ENCODE peak calls at places on chromosomes 13 and 19, in five cellular contexts. One of them, this sample, is unnamed.

GRCh38 chr19:858868-859843 is at the start of gene CFD:
- DNase-seq in fibroblast of gingiva: peak; percentile 84
- DNase-seq in activated T-cell treated with anti-CD3 and anti-CD28 coated beads, Interleukin-2, amount 50 U/mL, for 48 hours: no peak
- DNase-seq in HS-27A: no peak
- DNase-seq in B cell: no peak
- DNase-seq in this sample: peak; percentile 73

GRCh38 chr13:29457299-29457698 is 138.2 kb downstream of the SLC7A1 start:
- DNase-seq in fibroblast of gingiva: peak; percentile 69
- DNase-seq in activated T-cell treated with anti-CD3 and anti-CD28 coated beads, Interleukin-2, amount 50 U/mL, for 48 hours: no peak
- DNase-seq in HS-27A: no peak
- DNase-seq in B cell: no peak
- DNase-seq in this sample: no peak

GRCh38 chr13:33405371-33405770 is 119.8 kb upstream of the STARD13 start:
- DNase-seq in fibroblast of gingiva: no peak
- DNase-seq in activated T-cell treated with anti-CD3 and anti-CD28 coated beads, Interleukin-2, amount 50 U/mL, for 48 hours: no peak
- DNase-seq in HS-27A: no peak
- DNase-seq in B cell: no peak
- DNase-seq in this sample: no peak

GRCh38 chr13:28753208-28753892 is 34.6 kb upstream of the SLC46A3 start:
- DNase-seq in fibroblast of gingiva: peak; percentile 95
- DNase-seq in activated T-cell treated with anti-CD3 and anti-CD28 coated beads, Interleukin-2, amount 50 U/mL, for 48 hours: no peak
- DNase-seq in HS-27A: peak; percentile 53
- DNase-seq in B cell: no peak
- DNase-seq in this sample: no peak

GRCh38 chr19:10968527-10969081 is 7.8 kb downstream of the SMARCA4 start:
- DNase-seq in fibroblast of gingiva: no peak
- DNase-seq in activated T-cell treated with anti-CD3 and anti-CD28 coated beads, Interleukin-2, amount 50 U/mL, for 48 hours: no peak
- DNase-seq in HS-27A: no peak
- DNase-seq in B cell: peak; percentile 48
- DNase-seq in this sample: no peak

GRCh38 chr19:17138937-17139598 is 63.5 kb downstream of the MYO9B start:
- DNase-seq in fibroblast of gingiva: no peak
- DNase-seq in activated T-cell treated with anti-CD3 and anti-CD28 coated beads, Interleukin-2, amount 50 U/mL, for 48 hours: no peak
- DNase-seq in HS-27A: no peak
- DNase-seq in B cell: no peak
- DNase-seq in this sample: no peak

GRCh38 chr19:6765738-6766356 is 1.4 kb downstream of the SH2D3A start:
- DNase-seq in fibroblast of gingiva: no peak
- DNase-seq in activated T-cell treated with anti-CD3 and anti-CD28 coated beads, Interleukin-2, amount 50 U/mL, for 48 hours: no peak
- DNase-seq in HS-27A: no peak
- DNase-seq in B cell: no peak
- DNase-seq in this sample: no peak

GRCh38 chr13:31896427-31896826 is 135.1 kb upstream of the FRY start:
- DNase-seq in fibroblast of gingiva: peak; percentile 76
- DNase-seq in activated T-cell treated with anti-CD3 and anti-CD28 coated beads, Interleukin-2, amount 50 U/mL, for 48 hours: no peak
- DNase-seq in HS-27A: no peak
- DNase-seq in B cell: peak; percentile 7
- DNase-seq in this sample: no peak

GRCh38 chr13:42615691-42616090 is 41.7 kb downstream of the TNFSF11 start:
- DNase-seq in fibroblast of gingiva: no peak
- DNase-seq in activated T-cell treated with anti-CD3 and anti-CD28 coated beads, Interleukin-2, amount 50 U/mL, for 48 hours: no peak
- DNase-seq in HS-27A: no peak
- DNase-seq in B cell: no peak
- DNase-seq in this sample: no peak

GRCh38 chr13:113796948-113797676 is 38.1 kb downstream of the TMEM255B start:
- DNase-seq in fibroblast of gingiva: no peak
- DNase-seq in activated T-cell treated with anti-CD3 and anti-CD28 coated beads, Interleukin-2, amount 50 U/mL, for 48 hours: no peak
- DNase-seq in HS-27A: no peak
- DNase-seq in B cell: no peak
- DNase-seq in this sample: peak; percentile 22

GRCh38 chr19:8352134-8352827 is 9.2 kb upstream of the KANK3 start:
- DNase-seq in fibroblast of gingiva: no peak
- DNase-seq in activated T-cell treated with anti-CD3 and anti-CD28 coated beads, Interleukin-2, amount 50 U/mL, for 48 hours: no peak
- DNase-seq in HS-27A: no peak
- DNase-seq in B cell: no peak
- DNase-seq in this sample: no peak

GRCh38 chr13:94209110-94209509 is 270.4 kb downstream of the DCT start:
- DNase-seq in fibroblast of gingiva: no peak
- DNase-seq in activated T-cell treated with anti-CD3 and anti-CD28 coated beads, Interleukin-2, amount 50 U/mL, for 48 hours: no peak
- DNase-seq in HS-27A: no peak
- DNase-seq in B cell: no peak
- DNase-seq in this sample: no peak

GRCh38 chr19:44758596-44758995 is 10.1 kb downstream of the BCL3 start:
- DNase-seq in fibroblast of gingiva: no peak
- DNase-seq in activated T-cell treated with anti-CD3 and anti-CD28 coated beads, Interleukin-2, amount 50 U/mL, for 48 hours: no peak
- DNase-seq in HS-27A: no peak
- DNase-seq in B cell: no peak
- DNase-seq in this sample: no peak

GRCh38 chr19:7492142-7493055 is 3.6 kb upstream of the PEX11G start:
- DNase-seq in fibroblast of gingiva: peak; percentile 89
- DNase-seq in activated T-cell treated with anti-CD3 and anti-CD28 coated beads, Interleukin-2, amount 50 U/mL, for 48 hours: peak; percentile 72
- DNase-seq in HS-27A: no peak
- DNase-seq in B cell: no peak
- DNase-seq in this sample: peak; percentile 95

GRCh38 chr19:2812414-2813234 is 7.0 kb upstream of the ZNF554 start:
- DNase-seq in fibroblast of gingiva: no peak
- DNase-seq in activated T-cell treated with anti-CD3 and anti-CD28 coated beads, Interleukin-2, amount 50 U/mL, for 48 hours: no peak
- DNase-seq in HS-27A: no peak
- DNase-seq in B cell: no peak
- DNase-seq in this sample: no peak

GRCh38 chr19:5339470-5339949 is 1.1 kb downstream of the PTPRS start:
- DNase-seq in fibroblast of gingiva: no peak
- DNase-seq in activated T-cell treated with anti-CD3 and anti-CD28 coated beads, Interleukin-2, amount 50 U/mL, for 48 hours: no peak
- DNase-seq in HS-27A: no peak
- DNase-seq in B cell: peak; percentile 53
- DNase-seq in this sample: no peak

GRCh38 chr19:2578911-2579677 is 103.2 kb downstream of the GADD45B start:
- DNase-seq in fibroblast of gingiva: peak; percentile 91
- DNase-seq in activated T-cell treated with anti-CD3 and anti-CD28 coated beads, Interleukin-2, amount 50 U/mL, for 48 hours: peak; percentile 76
- DNase-seq in HS-27A: peak; percentile 83
- DNase-seq in B cell: peak; percentile 40
- DNase-seq in this sample: peak; percentile 83

GRCh38 chr19:35254341-35255297 is 5.8 kb downstream of the LSR start:
- DNase-seq in fibroblast of gingiva: no peak
- DNase-seq in activated T-cell treated with anti-CD3 and anti-CD28 coated beads, Interleukin-2, amount 50 U/mL, for 48 hours: no peak
- DNase-seq in HS-27A: no peak
- DNase-seq in B cell: no peak
- DNase-seq in this sample: no peak

GRCh38 chr19:35790981-35791813 is 15.8 kb downstream of the ARHGAP33 start:
- DNase-seq in fibroblast of gingiva: no peak
- DNase-seq in activated T-cell treated with anti-CD3 and anti-CD28 coated beads, Interleukin-2, amount 50 U/mL, for 48 hours: peak; percentile 47
- DNase-seq in HS-27A: no peak
- DNase-seq in B cell: no peak
- DNase-seq in this sample: no peak

GRCh38 chr13:25904830-25905229 is 147.0 kb downstream of the SHISA2 start:
- DNase-seq in fibroblast of gingiva: no peak
- DNase-seq in activated T-cell treated with anti-CD3 and anti-CD28 coated beads, Interleukin-2, amount 50 U/mL, for 48 hours: no peak
- DNase-seq in HS-27A: no peak
- DNase-seq in B cell: no peak
- DNase-seq in this sample: no peak

GRCh38 chr13:104015646-104016396 is 949.6 kb upstream of the SLC10A2 start:
- DNase-seq in fibroblast of gingiva: no peak
- DNase-seq in activated T-cell treated with anti-CD3 and anti-CD28 coated beads, Interleukin-2, amount 50 U/mL, for 48 hours: no peak
- DNase-seq in HS-27A: no peak
- DNase-seq in B cell: no peak
- DNase-seq in this sample: no peak

GRCh38 chr13:55820817-55821216 is 1319.9 kb upstream of the PRR20A start:
- DNase-seq in fibroblast of gingiva: no peak
- DNase-seq in activated T-cell treated with anti-CD3 and anti-CD28 coated beads, Interleukin-2, amount 50 U/mL, for 48 hours: no peak
- DNase-seq in HS-27A: no peak
- DNase-seq in B cell: no peak
- DNase-seq in this sample: no peak

GRCh38 chr13:113904411-113904810 is 40.5 kb upstream of the GAS6 start:
- DNase-seq in fibroblast of gingiva: peak; percentile 24
- DNase-seq in activated T-cell treated with anti-CD3 and anti-CD28 coated beads, Interleukin-2, amount 50 U/mL, for 48 hours: peak; percentile 42
- DNase-seq in HS-27A: no peak
- DNase-seq in B cell: no peak
- DNase-seq in this sample: no peak

GRCh38 chr19:16207063-16207462 is 9.4 kb downstream of the AP1M1 start:
- DNase-seq in fibroblast of gingiva: no peak
- DNase-seq in activated T-cell treated with anti-CD3 and anti-CD28 coated beads, Interleukin-2, amount 50 U/mL, for 48 hours: no peak
- DNase-seq in HS-27A: no peak
- DNase-seq in B cell: peak; percentile 4
- DNase-seq in this sample: peak; percentile 28

GRCh38 chr13:112756511-112756966 is 66.7 kb downstream of the ATP11A start:
- DNase-seq in fibroblast of gingiva: no peak
- DNase-seq in activated T-cell treated with anti-CD3 and anti-CD28 coated beads, Interleukin-2, amount 50 U/mL, for 48 hours: no peak
- DNase-seq in HS-27A: no peak
- DNase-seq in B cell: no peak
- DNase-seq in this sample: no peak

GRCh38 chr19:15449620-15450527 is at the start of gene WIZ:
- DNase-seq in fibroblast of gingiva: peak; percentile 70
- DNase-seq in activated T-cell treated with anti-CD3 and anti-CD28 coated beads, Interleukin-2, amount 50 U/mL, for 48 hours: peak; percentile 90
- DNase-seq in HS-27A: no peak
- DNase-seq in B cell: peak; percentile 91
- DNase-seq in this sample: peak; percentile 68

GRCh38 chr19:4324228-4324627 is 14.4 kb downstream of the STAP2 start:
- DNase-seq in fibroblast of gingiva: no peak
- DNase-seq in activated T-cell treated with anti-CD3 and anti-CD28 coated beads, Interleukin-2, amount 50 U/mL, for 48 hours: no peak
- DNase-seq in HS-27A: no peak
- DNase-seq in B cell: no peak
- DNase-seq in this sample: no peak

GRCh38 chr13:30151398-30151797 is 156.0 kb downstream of the KATNAL1 start:
- DNase-seq in fibroblast of gingiva: no peak
- DNase-seq in activated T-cell treated with anti-CD3 and anti-CD28 coated beads, Interleukin-2, amount 50 U/mL, for 48 hours: no peak
- DNase-seq in HS-27A: no peak
- DNase-seq in B cell: no peak
- DNase-seq in this sample: no peak

GRCh38 chr13:109784590-109785140 is 1.7 kb downstream of the IRS2 start:
- DNase-seq in fibroblast of gingiva: peak; percentile 83
- DNase-seq in activated T-cell treated with anti-CD3 and anti-CD28 coated beads, Interleukin-2, amount 50 U/mL, for 48 hours: peak; percentile 84
- DNase-seq in HS-27A: no peak
- DNase-seq in B cell: peak; percentile 82
- DNase-seq in this sample: peak; percentile 59

GRCh38 chr19:641702-642101 is 2.0 kb downstream of the FGF22 start:
- DNase-seq in fibroblast of gingiva: no peak
- DNase-seq in activated T-cell treated with anti-CD3 and anti-CD28 coated beads, Interleukin-2, amount 50 U/mL, for 48 hours: no peak
- DNase-seq in HS-27A: no peak
- DNase-seq in B cell: no peak
- DNase-seq in this sample: no peak

GRCh38 chr13:68063181-68063580 is 833.0 kb upstream of the PCDH9 start:
- DNase-seq in fibroblast of gingiva: no peak
- DNase-seq in activated T-cell treated with anti-CD3 and anti-CD28 coated beads, Interleukin-2, amount 50 U/mL, for 48 hours: no peak
- DNase-seq in HS-27A: no peak
- DNase-seq in B cell: no peak
- DNase-seq in this sample: no peak

GRCh38 chr13:101579291-101579802 is 126.9 kb downstream of the ITGBL1 start:
- DNase-seq in fibroblast of gingiva: peak; percentile 33
- DNase-seq in activated T-cell treated with anti-CD3 and anti-CD28 coated beads, Interleukin-2, amount 50 U/mL, for 48 hours: no peak
- DNase-seq in HS-27A: no peak
- DNase-seq in B cell: no peak
- DNase-seq in this sample: no peak

GRCh38 chr19:51689751-51690358 is 3.3 kb upstream of the SPACA6 start:
- DNase-seq in fibroblast of gingiva: no peak
- DNase-seq in activated T-cell treated with anti-CD3 and anti-CD28 coated beads, Interleukin-2, amount 50 U/mL, for 48 hours: peak; percentile 39
- DNase-seq in HS-27A: no peak
- DNase-seq in B cell: no peak
- DNase-seq in this sample: no peak